ENCODE peak calls at places on chromosomes 13 and 19, in ten cellular contexts. U is stimulated activated CD8-positive, alpha-beta memory T cell treated with anti-CD3 and anti-CD28 coated beads, Interleukin-15, amount 100 ng/mL, for 24 hours; B is aorta; S is T-helper 1 cell; K is NCI-H1930; L is C1 segment of cervical spinal cord; X is germinal center; I is psoas muscle; W is activated T-cell treated with anti-CD3 and anti-CD28 coated beads, Interleukin-2, amount 50 U/mL, for 48 hours; T is naive B cell. Y is an unnamed sample.

GRCh38 chr13:80337011-80337688 is 3.8 kb downstream of the SPRY2 start:
- DNase-seq in U (no peak), B (no peak), S (no peak), K (no peak), L (peak), X (no peak), I (no peak), W (no peak), T (no peak), Y (peak)

GRCh38 chr19:7870571-7871279 is 3.5 kb downstream of the PRR36 start:
- DNase-seq in U (no peak), B (no peak), S (peak), K (peak), L (no peak), X (peak), I (peak), W (peak), T (peak), Y (peak)

GRCh38 chr13:73849292-73849691 is 284.9 kb downstream of the KLF12 start:
- DNase-seq in U (no peak), B (no peak), S (no peak), K (no peak), L (no peak), X (no peak), I (no peak), W (no peak), T (no peak), Y (peak)

GRCh38 chr13:21638319-21639282 is 32.3 kb upstream of the FGF9 start:
- DNase-seq in U (no peak), B (no peak), S (peak), K (peak), L (no peak), X (peak), I (no peak), W (no peak), T (peak), Y (no peak)

GRCh38 chr19:12828494-12828893 is 5.9 kb downstream of the RTBDN start:
- DNase-seq in U (no peak), B (no peak), S (no peak), K (no peak), L (no peak), X (peak), I (no peak), W (peak), T (no peak), Y (peak)

GRCh38 chr13:94722596-94722995 is 10.3 kb upstream of the SOX21 start:
- DNase-seq in U (no peak), B (no peak), S (no peak), K (no peak), L (no peak), X (no peak), I (no peak), W (no peak), T (no peak), Y (no peak)

GRCh38 chr13:112435973-112436372 is 59.8 kb downstream of the SPACA7 start:
- DNase-seq in U (no peak), B (no peak), S (no peak), K (no peak), L (no peak), X (no peak), I (no peak), W (no peak), T (no peak), Y (peak)

GRCh38 chr19:41351339-41352245 is 2.1 kb downstream of the TGFB1 start:
- DNase-seq in U (peak), B (peak), S (peak), K (no peak), L (peak), X (peak), I (peak), W (peak), T (peak), Y (peak)

GRCh38 chr13:102983496-102983895 is 82.7 kb downstream of the SLC10A2 start:
- DNase-seq in U (no peak), B (no peak), S (no peak), K (no peak), L (no peak), X (no peak), I (no peak), W (no peak), T (no peak), Y (no peak)

GRCh38 chr13:31073859-31074718 is 87.6 kb downstream of the HSPH1 start:
- DNase-seq in U (no peak), B (no peak), S (no peak), K (no peak), L (no peak), X (peak), I (no peak), W (peak), T (no peak), Y (peak)

GRCh38 chr19:3039641-3040077 is 10.6 kb upstream of the TLE2 start:
- DNase-seq in U (no peak), B (no peak), S (no peak), K (no peak), L (no peak), X (no peak), I (peak), W (no peak), T (no peak), Y (no peak)

GRCh38 chr13:112105884-112106283 is 38.9 kb downstream of the SOX1 start:
- DNase-seq in U (no peak), B (peak), S (no peak), K (no peak), L (no peak), X (no peak), I (no peak), W (no peak), T (no peak), Y (peak)

GRCh38 chr13:52848455-52849190 is at the start of gene PCDH8:
- DNase-seq in U (no peak), B (peak), S (no peak), K (peak), L (no peak), X (no peak), I (no peak), W (peak), T (no peak), Y (no peak)